ENCODE peak calls at places on chromosomes 12 and 14, in four cellular contexts. H is SK-N-SH, S is A549, M is GM12878. Z is an unnamed sample.

GRCh38 chr14:89292579-89293348 is 124.3 kb downstream of the FOXN3 start:
- DNase-seq in H (no peak), S (no peak), M (no peak), Z (no peak)

GRCh38 chr14:105425823-105426247 is 6.2 kb downstream of the MTA1 start:
- DNase-seq in H (no peak), S (no peak), M (no peak), Z (no peak)

GRCh38 chr14:68284333-68284732 is 464.8 kb downstream of the RAD51B start:
- DNase-seq in H (no peak), S (no peak), M (no peak), Z (no peak)

GRCh38 chr14:103543140-103543539 is 14.1 kb downstream of the TRMT61A start:
- DNase-seq in H (peak), S (no peak), M (no peak), Z (no peak)

GRCh38 chr12:94263905-94264655 is 115.7 kb downstream of the PLXNC1 start:
- DNase-seq in H (no peak), S (no peak), M (no peak), Z (no peak)

GRCh38 chr12:388547-389137 is 478 bp downstream of the KDM5A start:
- DNase-seq in H (no peak), S (peak), M (no peak), Z (peak)

GRCh38 chr12:1811281-1811947 is 9.0 kb upstream of the LRTM2 start:
- DNase-seq in H (no peak), S (no peak), M (no peak), Z (no peak)

GRCh38 chr12:4434721-4435425 is 10.7 kb downstream of the FGF6 start:
- DNase-seq in H (no peak), S (no peak), M (no peak), Z (no peak)

GRCh38 chr14:82112210-82112839 is 578.7 kb upstream of the SEL1L start:
- DNase-seq in H (no peak), S (no peak), M (no peak), Z (no peak)
- TF ChIP-seq REST in H (no peak), S (no peak), M (no peak), Z (no peak)

GRCh38 chr14:75562494-75562893 is 15.9 kb upstream of the FLVCR2 start:
- DNase-seq in H (no peak), S (no peak), M (no peak), Z (no peak)

GRCh38 chr14:75559451-75560187 is 18.8 kb upstream of the FLVCR2 start:
- DNase-seq in H (no peak), S (peak), M (no peak), Z (no peak)

GRCh38 chr14:75562048-75562447 is 16.4 kb upstream of the FLVCR2 start:
- DNase-seq in H (no peak), S (no peak), M (no peak), Z (no peak)

GRCh38 chr14:75559045-75559444 is 19.4 kb upstream of the FLVCR2 start:
- DNase-seq in H (no peak), S (no peak), M (no peak), Z (no peak)

DNA sequence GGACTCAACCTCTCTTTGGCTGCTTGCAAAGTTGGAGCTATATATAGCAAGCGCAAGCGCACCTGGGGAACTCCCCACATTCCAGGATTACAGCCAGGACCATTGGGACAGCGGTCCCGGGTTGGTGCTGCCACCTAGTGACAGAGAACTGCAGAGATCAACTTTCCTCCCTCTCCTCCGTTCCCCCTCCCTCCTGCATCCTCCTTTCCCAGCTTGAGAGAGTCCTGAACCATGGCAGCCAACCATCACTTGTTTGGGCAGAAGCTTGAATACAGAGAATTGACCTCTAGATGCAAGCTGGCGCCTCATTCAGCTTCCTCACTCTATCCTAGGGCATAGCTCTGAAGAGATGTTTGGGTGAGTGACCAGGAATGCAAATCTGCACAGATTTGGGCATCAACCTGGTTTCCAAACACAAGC is 17.4 kb upstream of the FLVCR2 start:
- DNase-seq in H (peak), S (peak), M (no peak), Z (peak)
- TF ChIP-seq USF2 in H (no peak), S (no peak), M (no peak), Z (no peak)

GRCh38 chr12:118543651-118544050 is 167.3 kb downstream of the SUDS3 start:
- DNase-seq in H (no peak), S (no peak), M (no peak), Z (no peak)

GRCh38 chr12:118541945-118542344 is 165.6 kb downstream of the SUDS3 start:
- DNase-seq in H (no peak), S (peak), M (no peak), Z (peak)

GRCh38 chr12:118541071-118541470 is 164.7 kb downstream of the SUDS3 start:
- DNase-seq in H (no peak), S (no peak), M (no peak), Z (no peak)

GRCh38 chr12:118548887-118549286 is 172.5 kb downstream of the SUDS3 start:
- DNase-seq in H (no peak), S (no peak), M (no peak), Z (no peak)

DNA sequence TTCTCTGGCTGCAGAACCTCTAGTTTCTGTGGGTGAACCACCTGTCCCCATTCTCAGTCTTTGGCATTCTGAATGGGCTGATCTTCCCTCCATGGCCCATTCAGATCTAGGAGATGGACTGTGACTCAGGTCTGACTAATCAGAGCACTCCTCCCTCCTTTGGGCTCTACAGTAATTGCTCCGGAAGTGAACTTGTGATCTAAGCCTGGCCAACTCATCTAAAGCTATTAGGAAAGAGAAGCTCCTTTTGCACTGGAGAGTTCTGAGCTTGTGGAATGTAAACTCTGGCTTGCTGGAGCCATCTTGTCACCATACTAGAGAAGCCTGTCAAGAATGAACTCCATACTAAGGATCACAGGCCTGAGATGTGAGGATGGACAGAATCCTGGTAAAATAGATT is 168.2 kb downstream of the SUDS3 start:
- DNase-seq in H (no peak), S (peak), M (no peak), Z (no peak)
- TF ChIP-seq REST in H (no peak), S (no peak), M (no peak), Z (no peak)

GRCh38 chr12:27822076-27822712 is 42.2 kb upstream of the MANSC4 start:
- DNase-seq in H (no peak), S (peak), M (peak), Z (no peak)
- TF ChIP-seq USF2 in H (no peak), S (no peak), M (no peak), Z (no peak)

GRCh38 chr12:26520869-26521268 is 312.1 kb downstream of the ITPR2 start:
- DNase-seq in H (no peak), S (no peak), M (no peak), Z (no peak)

GRCh38 chr12:26520154-26520553 is 312.8 kb downstream of the ITPR2 start:
- DNase-seq in H (no peak), S (no peak), M (no peak), Z (no peak)

GRCh38 chr12:26527702-26528101 is 305.3 kb downstream of the ITPR2 start:
- DNase-seq in H (no peak), S (no peak), M (no peak), Z (no peak)

GRCh38 chr12:26524862-26525465 is 308.0 kb downstream of the ITPR2 start:
- DNase-seq in H (no peak), S (peak), M (no peak), Z (peak)

GRCh38 chr12:26523708-26524150 is 309.3 kb downstream of the ITPR2 start:
- DNase-seq in H (peak), S (no peak), M (no peak), Z (no peak)
- TF ChIP-seq REST in H (no peak), S (no peak), M (no peak), Z (no peak)

DNA sequence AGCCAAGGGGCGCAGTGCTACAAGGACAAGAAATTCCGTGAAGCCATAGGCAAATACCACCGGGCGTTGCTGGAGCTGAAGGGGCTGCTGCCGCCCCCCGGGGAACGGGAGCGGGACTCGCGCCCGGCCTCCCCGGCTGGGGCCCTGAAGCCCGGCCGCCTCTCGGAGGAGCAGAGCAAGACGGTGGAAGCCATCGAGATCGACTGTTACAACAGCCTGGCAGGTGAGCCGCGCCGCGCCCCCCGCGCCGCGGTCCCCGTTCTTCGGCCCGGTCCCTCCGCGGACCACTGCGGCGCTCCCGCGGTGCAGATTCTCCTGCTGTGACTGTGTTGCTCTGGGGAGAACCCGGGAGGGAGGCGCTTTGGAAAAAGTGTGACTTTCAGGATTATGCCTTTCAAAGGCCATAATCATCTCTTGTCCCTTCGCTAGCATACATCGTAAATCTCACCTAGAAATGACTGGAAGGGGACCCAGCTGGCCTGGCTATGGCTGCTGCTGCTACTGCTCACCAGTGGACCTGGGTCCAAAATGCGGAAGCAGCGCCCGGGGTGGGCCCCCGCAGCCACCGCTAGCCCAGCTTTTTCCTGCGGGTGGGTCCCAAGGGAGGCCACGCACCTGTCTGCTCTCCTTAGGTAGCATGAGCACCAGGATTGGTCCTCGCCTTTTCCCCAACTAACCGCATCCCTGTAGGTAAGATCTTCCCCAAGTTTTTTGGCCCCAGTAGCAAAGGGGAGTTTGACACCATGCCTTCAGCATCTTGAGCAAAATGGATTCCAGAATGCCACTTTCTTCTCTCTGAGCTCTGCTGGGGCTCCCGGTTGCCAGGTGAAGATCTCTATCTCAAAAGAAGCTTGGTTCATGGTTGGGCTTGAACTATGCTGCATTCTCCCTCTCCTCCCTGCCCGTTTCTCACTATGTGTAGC is 858 bp downstream of the TTC9 start:
- DNase-seq in H (peak), S (no peak), M (no peak), Z (no peak)
- TF ChIP-seq USF2 in H (no peak), S (no peak), M (no peak), Z (no peak)